ENCODE peak calls at places on chromosomes 11 and 22, in four cellular contexts. One of them, this sample, is unnamed.
A peak's percentile ranks its signal among the peaks of the same experiment; 100 is the strongest.

GRCh38 chr11:13335319-13335718 is 57.7 kb downstream of the BMAL1 start:
- DNase-seq in kidney: no peak
- DNase-seq in DND-41: peak; percentile 63
- DNase-seq in uterus: peak; percentile 58
- DNase-seq in this sample: peak; percentile 88

GRCh38 chr11:34508514-34508913 is 5.1 kb downstream of the ELF5 start:
- DNase-seq in DND-41: no peak
- DNase-seq in uterus: no peak
- DNase-seq in kidney: no peak
- DNase-seq in this sample: no peak

GRCh38 chr11:37786214-37786755 is 1188.2 kb upstream of the RAG2 start:
- DNase-seq in DND-41: no peak
- DNase-seq in kidney: no peak
- DNase-seq in uterus: no peak
- DNase-seq in this sample: peak; percentile 59

GRCh38 chr11:87767615-87768014 is 407.6 kb downstream of the RAB38 start:
- DNase-seq in kidney: no peak
- DNase-seq in DND-41: no peak
- DNase-seq in uterus: no peak
- DNase-seq in this sample: no peak

GRCh38 chr11:121451178-121451981 is 734 bp upstream of the SORL1 start:
- DNase-seq in uterus: no peak
- DNase-seq in kidney: peak; percentile 80
- DNase-seq in DND-41: no peak
- DNase-seq in this sample: no peak

GRCh38 chr22:37381489-37381888 is 45.8 kb downstream of the ELFN2 start:
- DNase-seq in uterus: no peak
- DNase-seq in DND-41: no peak
- DNase-seq in kidney: no peak
- DNase-seq in this sample: no peak

GRCh38 chr11:134045799-134046635 is 22.9 kb upstream of the JAM3 start:
- DNase-seq in kidney: no peak
- DNase-seq in uterus: no peak
- DNase-seq in DND-41: no peak
- DNase-seq in this sample: no peak

GRCh38 chr11:126310992-126311310 is 7.1 kb downstream of the DCPS start:
- DNase-seq in DND-41: no peak
- DNase-seq in uterus: no peak
- DNase-seq in kidney: no peak
- DNase-seq in this sample: no peak

GRCh38 chr11:28383471-28383870 is 275.3 kb downstream of the METTL15 start:
- DNase-seq in DND-41: no peak
- DNase-seq in uterus: no peak
- DNase-seq in kidney: no peak
- DNase-seq in this sample: peak; percentile 11

GRCh38 chr11:2209900-2210321 is 38.3 kb upstream of the TH start:
- DNase-seq in kidney: no peak
- DNase-seq in DND-41: no peak
- DNase-seq in uterus: peak; percentile 10
- DNase-seq in this sample: no peak

GRCh38 chr22:22855617-22856308 is 31.9 kb upstream of the IGLL5 start:
- DNase-seq in DND-41: peak; percentile 77
- DNase-seq in uterus: no peak
- DNase-seq in kidney: no peak
- DNase-seq in this sample: peak; percentile 8

GRCh38 chr22:32411388-32411787 is 659 bp downstream of the RTCB start:
- DNase-seq in DND-41: no peak
- DNase-seq in uterus: no peak
- DNase-seq in kidney: no peak
- DNase-seq in this sample: peak; percentile 53

GRCh38 chr11:10990160-10990559 is 132.3 kb upstream of the ZBED5 start:
- DNase-seq in uterus: no peak
- DNase-seq in kidney: no peak
- DNase-seq in DND-41: no peak
- DNase-seq in this sample: no peak

GRCh38 chr22:39129746-39130145 is 22.7 kb downstream of the CBX7 start:
- DNase-seq in uterus: no peak
- DNase-seq in kidney: no peak
- DNase-seq in DND-41: no peak
- DNase-seq in this sample: no peak

GRCh38 chr22:28627791-28628190 is 51.8 kb downstream of the TTC28 start:
- DNase-seq in uterus: no peak
- DNase-seq in kidney: no peak
- DNase-seq in DND-41: no peak
- DNase-seq in this sample: peak; percentile 36

GRCh38 chr22:21568207-21569075 is 927 bp downstream of the UBE2L3 start:
- DNase-seq in uterus: no peak
- DNase-seq in kidney: no peak
- DNase-seq in DND-41: peak; percentile 64
- DNase-seq in this sample: peak; percentile 69

GRCh38 chr11:64712430-64713030 is 10.5 kb downstream of the NRXN2 start:
- DNase-seq in kidney: no peak
- DNase-seq in DND-41: no peak
- DNase-seq in uterus: no peak
- DNase-seq in this sample: no peak

GRCh38 chr11:12430912-12431311 is 53.5 kb downstream of the PARVA start:
- DNase-seq in kidney: no peak
- DNase-seq in DND-41: no peak
- DNase-seq in uterus: peak; percentile 85
- DNase-seq in this sample: peak; percentile 93

GRCh38 chr11:128421577-128421976 is 165.8 kb downstream of the ETS1 start:
- DNase-seq in kidney: no peak
- DNase-seq in DND-41: no peak
- DNase-seq in uterus: no peak
- DNase-seq in this sample: peak; percentile 50

GRCh38 chr11:13224324-13224723 is 53.3 kb upstream of the BMAL1 start:
- DNase-seq in kidney: no peak
- DNase-seq in DND-41: no peak
- DNase-seq in uterus: no peak
- DNase-seq in this sample: no peak

GRCh38 chr11:116580828-116581227 is 192.0 kb downstream of the BUD13 start:
- DNase-seq in uterus: no peak
- DNase-seq in kidney: no peak
- DNase-seq in DND-41: no peak
- DNase-seq in this sample: peak; percentile 4

GRCh38 chr11:59106363-59107336 is at the start of gene FAM111B:
- DNase-seq in uterus: peak; percentile 83
- DNase-seq in DND-41: peak; percentile 94
- DNase-seq in kidney: peak; percentile 88
- DNase-seq in this sample: peak; percentile 84

GRCh38 chr11:70738661-70739060 is 340.3 kb downstream of the CTTN start:
- DNase-seq in DND-41: no peak
- DNase-seq in kidney: peak; percentile 67
- DNase-seq in uterus: no peak
- DNase-seq in this sample: no peak

GRCh38 chr11:102010776-102011500 is 36.3 kb upstream of the CFAP300 start:
- DNase-seq in uterus: peak; percentile 25
- DNase-seq in DND-41: no peak
- DNase-seq in kidney: peak; percentile 74
- DNase-seq in this sample: peak; percentile 91

GRCh38 chr11:44229003-44229570 is 80.9 kb downstream of the ALX4 start:
- DNase-seq in kidney: no peak
- DNase-seq in uterus: no peak
- DNase-seq in DND-41: no peak
- DNase-seq in this sample: no peak

GRCh38 chr22:45575173-45575572 is 72.5 kb downstream of the FBLN1 start:
- DNase-seq in uterus: no peak
- DNase-seq in DND-41: no peak
- DNase-seq in kidney: peak; percentile 27
- DNase-seq in this sample: no peak

GRCh38 chr22:38461057-38461413 is 6.0 kb upstream of the KCNJ4 start:
- DNase-seq in uterus: no peak
- DNase-seq in DND-41: no peak
- DNase-seq in kidney: peak; percentile 30
- DNase-seq in this sample: no peak

GRCh38 chr11:67406969-67407699 is 3.3 kb downstream of the TBC1D10C start:
- DNase-seq in uterus: no peak
- DNase-seq in kidney: no peak
- DNase-seq in DND-41: peak; percentile 39
- DNase-seq in this sample: no peak

GRCh38 chr22:24040946-24041345 is 29.8 kb downstream of the CABIN1 start:
- DNase-seq in kidney: no peak
- DNase-seq in DND-41: no peak
- DNase-seq in uterus: no peak
- DNase-seq in this sample: no peak
- H3K36me3 ChIP-seq in kidney: peaks cover 40% of the 10 kb centered on the region
- H3K36me3 ChIP-seq in DND-41: peaks cover 99% of the 10 kb centered on the region
- H3K36me3 ChIP-seq in uterus: no peaks in the 10 kb centered on the region
- H3K36me3 ChIP-seq in this sample: peaks cover 66% of the 10 kb centered on the region

DNA sequence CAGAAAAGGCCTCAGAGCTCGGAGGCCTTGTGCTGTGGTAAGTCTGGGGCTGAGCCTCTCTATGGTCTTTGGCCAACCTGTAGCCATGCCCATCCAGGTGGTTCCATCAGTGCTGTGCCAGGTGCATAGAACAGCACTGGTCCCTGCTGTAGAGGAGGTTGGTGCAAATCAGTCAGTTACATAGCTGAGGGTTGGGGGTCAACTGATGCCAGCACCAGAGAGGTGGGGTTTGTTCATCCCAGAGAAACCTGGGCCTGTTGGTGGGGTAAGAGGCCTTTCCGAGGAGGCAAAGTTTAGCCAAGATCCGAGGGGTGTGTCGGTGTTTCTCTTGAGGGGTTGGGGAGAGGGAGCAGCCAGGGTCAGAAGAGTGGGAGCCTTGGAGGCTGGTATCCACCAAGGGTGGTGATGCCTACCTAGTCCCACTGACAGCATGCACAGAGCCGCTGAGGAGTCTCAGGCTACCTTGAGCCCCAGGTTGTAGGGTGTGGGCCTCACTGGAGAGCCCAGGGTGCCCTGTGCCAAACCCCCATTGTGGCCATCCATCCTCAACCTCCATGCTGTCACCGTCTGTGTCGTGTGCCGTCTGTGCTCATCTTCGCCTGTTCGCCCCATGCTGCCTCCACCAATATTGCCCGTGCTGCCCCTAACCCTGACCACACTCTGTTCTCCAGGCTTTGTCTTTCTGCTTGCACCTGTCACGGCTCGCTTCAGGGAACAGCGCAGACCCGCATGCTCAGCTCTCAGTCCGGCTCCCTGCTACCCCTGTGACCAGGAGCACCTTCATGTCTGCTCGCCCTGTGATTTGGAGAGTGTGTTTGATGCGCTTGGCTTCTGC is 78.7 kb upstream of the SUSD2 start:
- DNase-seq in kidney: peak; percentile 29
- DNase-seq in DND-41: no peak
- DNase-seq in uterus: no peak
- DNase-seq in this sample: no peak
- H3K36me3 ChIP-seq in kidney: peaks cover 25% of the 10 kb centered on the region
- H3K36me3 ChIP-seq in DND-41: peaks cover 99% of the 10 kb centered on the region
- H3K36me3 ChIP-seq in uterus: no peaks in the 10 kb centered on the region
- H3K36me3 ChIP-seq in this sample: peaks cover 53% of the 10 kb centered on the region

GRCh38 chr22:19472233-19472632 is 6.8 kb downstream of the UFD1 start:
- DNase-seq in kidney: no peak
- DNase-seq in uterus: no peak
- DNase-seq in DND-41: no peak
- DNase-seq in this sample: no peak

GRCh38 chr22:19473578-19473977 is 5.4 kb downstream of the UFD1 start:
- DNase-seq in uterus: no peak
- DNase-seq in kidney: no peak
- DNase-seq in DND-41: no peak
- DNase-seq in this sample: no peak

GRCh38 chr22:19469421-19469820 is 9.6 kb downstream of the UFD1 start:
- DNase-seq in kidney: no peak
- DNase-seq in DND-41: no peak
- DNase-seq in uterus: no peak
- DNase-seq in this sample: no peak

GRCh38 chr22:19470010-19470409 is 9.0 kb downstream of the UFD1 start:
- DNase-seq in kidney: no peak
- DNase-seq in uterus: no peak
- DNase-seq in DND-41: no peak
- DNase-seq in this sample: no peak

GRCh38 chr22:19471572-19471971 is 7.4 kb downstream of the UFD1 start:
- DNase-seq in kidney: no peak
- DNase-seq in DND-41: no peak
- DNase-seq in uterus: no peak
- DNase-seq in this sample: no peak
- H3K36me3 ChIP-seq in kidney: peaks cover 53% of the 10 kb centered on the region
- H3K36me3 ChIP-seq in DND-41: peaks cover 96% of the 10 kb centered on the region
- H3K36me3 ChIP-seq in uterus: no peaks in the 10 kb centered on the region
- H3K36me3 ChIP-seq in this sample: peaks cover 87% of the 10 kb centered on the region

GRCh38 chr11:9733212-9733611 is 69.3 kb downstream of the SWAP70 start:
- DNase-seq in kidney: no peak
- DNase-seq in uterus: no peak
- DNase-seq in DND-41: no peak
- DNase-seq in this sample: no peak

GRCh38 chr11:9732453-9732852 is 68.6 kb downstream of the SWAP70 start:
- DNase-seq in kidney: no peak
- DNase-seq in DND-41: no peak
- DNase-seq in uterus: no peak
- DNase-seq in this sample: no peak

GRCh38 chr11:9728058-9728457 is 64.2 kb downstream of the SWAP70 start:
- DNase-seq in kidney: no peak
- DNase-seq in DND-41: no peak
- DNase-seq in uterus: no peak
- DNase-seq in this sample: no peak

GRCh38 chr11:9735236-9735635 is 71.4 kb downstream of the SWAP70 start:
- DNase-seq in DND-41: no peak
- DNase-seq in uterus: no peak
- DNase-seq in kidney: no peak
- DNase-seq in this sample: no peak

GRCh38 chr11:9731256-9731655 is 67.4 kb downstream of the SWAP70 start:
- DNase-seq in DND-41: no peak
- DNase-seq in uterus: no peak
- DNase-seq in kidney: no peak
- DNase-seq in this sample: no peak
- H3K36me3 ChIP-seq in DND-41: no peaks in the 10 kb centered on the region
- H3K36me3 ChIP-seq in uterus: no peaks in the 10 kb centered on the region
- H3K36me3 ChIP-seq in kidney: peaks cover 10% of the 10 kb centered on the region
- H3K36me3 ChIP-seq in this sample: peaks cover 80% of the 10 kb centered on the region

GRCh38 chr22:50219800-50220602 is 19.2 kb downstream of the SELENOO start:
- DNase-seq in DND-41: no peak
- DNase-seq in kidney: no peak
- DNase-seq in uterus: no peak
- DNase-seq in this sample: no peak

GRCh38 chr22:50218153-50218995 is 17.6 kb downstream of the SELENOO start:
- DNase-seq in uterus: no peak
- DNase-seq in kidney: peak; percentile 75
- DNase-seq in DND-41: no peak
- DNase-seq in this sample: no peak

GRCh38 chr22:50220603-50221409 is 20.0 kb downstream of the SELENOO start:
- DNase-seq in DND-41: no peak
- DNase-seq in uterus: no peak
- DNase-seq in kidney: no peak
- DNase-seq in this sample: no peak

GRCh38 chr22:50217543-50218152 is 16.8 kb downstream of the SELENOO start:
- DNase-seq in DND-41: no peak
- DNase-seq in uterus: no peak
- DNase-seq in kidney: no peak
- DNase-seq in this sample: no peak

GRCh38 chr22:50218996-50219727 is 18.4 kb downstream of the SELENOO start:
- DNase-seq in uterus: peak; percentile 82
- DNase-seq in kidney: peak; percentile 90
- DNase-seq in DND-41: peak; percentile 40
- DNase-seq in this sample: peak; percentile 61
- H3K36me3 ChIP-seq in uterus: no peaks in the 10 kb centered on the region
- H3K36me3 ChIP-seq in kidney: peaks cover 29% of the 10 kb centered on the region
- H3K36me3 ChIP-seq in DND-41: peaks cover 96% of the 10 kb centered on the region
- H3K36me3 ChIP-seq in this sample: peaks cover 84% of the 10 kb centered on the region

This sample was measured in adipocyte.